ENCODE peak calls at places on chromosomes 5 and 9, in eight cellular contexts. One of them, this sample, is unnamed.

GRCh38 chr5:6827815-6828214 is 114.6 kb downstream of the TENT4A start:
- DNase-seq in amniotic stem cell: no peak
- DNase-seq in AG08396: no peak
- DNase-seq in activated effector memory CD4-positive, alpha-beta T cell treated with Interleukin-2 at 50 U/mL for 16 hours: peak
- DNase-seq in cerebellar nuclear complex: no peak
- DNase-seq in left ventricle myocardium inferior: no peak
- DNase-seq in activated CD4-positive, CD25-positive, alpha-beta regulatory T cell: no peak
- DNase-seq in CD8-positive, alpha-beta T cell: no peak
- DNase-seq in this sample: peak

GRCh38 chr5:131109540-131110255 is 55.4 kb downstream of the HINT1 start:
- DNase-seq in CD8-positive, alpha-beta T cell: peak
- DNase-seq in activated effector memory CD4-positive, alpha-beta T cell treated with Interleukin-2 at 50 U/mL for 16 hours: no peak
- DNase-seq in AG08396: peak
- DNase-seq in activated CD4-positive, CD25-positive, alpha-beta regulatory T cell: peak
- DNase-seq in left ventricle myocardium inferior: no peak
- DNase-seq in cerebellar nuclear complex: no peak
- DNase-seq in amniotic stem cell: peak
- DNase-seq in this sample: peak

GRCh38 chr9:132412089-132412488 is 2.1 kb downstream of the CFAP77 start:
- DNase-seq in left ventricle myocardium inferior: no peak
- DNase-seq in CD8-positive, alpha-beta T cell: no peak
- DNase-seq in amniotic stem cell: no peak
- DNase-seq in activated effector memory CD4-positive, alpha-beta T cell treated with Interleukin-2 at 50 U/mL for 16 hours: no peak
- DNase-seq in AG08396: peak
- DNase-seq in activated CD4-positive, CD25-positive, alpha-beta regulatory T cell: no peak
- DNase-seq in cerebellar nuclear complex: no peak
- DNase-seq in this sample: no peak

GRCh38 chr9:121169094-121169601 is 32.5 kb downstream of the RAB14 start:
- DNase-seq in activated CD4-positive, CD25-positive, alpha-beta regulatory T cell: no peak
- DNase-seq in activated effector memory CD4-positive, alpha-beta T cell treated with Interleukin-2 at 50 U/mL for 16 hours: no peak
- DNase-seq in amniotic stem cell: no peak
- DNase-seq in AG08396: peak
- DNase-seq in cerebellar nuclear complex: no peak
- DNase-seq in CD8-positive, alpha-beta T cell: no peak
- DNase-seq in left ventricle myocardium inferior: no peak
- DNase-seq in this sample: no peak

GRCh38 chr5:132812949-132813598 is at the start of gene SOWAHA:
- DNase-seq in CD8-positive, alpha-beta T cell: no peak
- DNase-seq in amniotic stem cell: no peak
- DNase-seq in activated CD4-positive, CD25-positive, alpha-beta regulatory T cell: no peak
- DNase-seq in cerebellar nuclear complex: peak
- DNase-seq in AG08396: no peak
- DNase-seq in left ventricle myocardium inferior: no peak
- DNase-seq in activated effector memory CD4-positive, alpha-beta T cell treated with Interleukin-2 at 50 U/mL for 16 hours: no peak
- DNase-seq in this sample: peak

GRCh38 chr5:13957032-13957645 is 12.7 kb upstream of the DNAH5 start:
- DNase-seq in AG08396: peak
- DNase-seq in CD8-positive, alpha-beta T cell: no peak
- DNase-seq in activated effector memory CD4-positive, alpha-beta T cell treated with Interleukin-2 at 50 U/mL for 16 hours: no peak
- DNase-seq in amniotic stem cell: peak
- DNase-seq in cerebellar nuclear complex: peak
- DNase-seq in activated CD4-positive, CD25-positive, alpha-beta regulatory T cell: no peak
- DNase-seq in left ventricle myocardium inferior: no peak
- DNase-seq in this sample: peak

GRCh38 chr5:132221781-132222648 is 5.6 kb downstream of the P4HA2 start:
- DNase-seq in left ventricle myocardium inferior: peak
- DNase-seq in activated effector memory CD4-positive, alpha-beta T cell treated with Interleukin-2 at 50 U/mL for 16 hours: no peak
- DNase-seq in CD8-positive, alpha-beta T cell: no peak
- DNase-seq in AG08396: peak
- DNase-seq in activated CD4-positive, CD25-positive, alpha-beta regulatory T cell: no peak
- DNase-seq in cerebellar nuclear complex: no peak
- DNase-seq in amniotic stem cell: no peak
- DNase-seq in this sample: no peak

GRCh38 chr9:105359899-105360298 is 87.9 kb upstream of the FSD1L start:
- DNase-seq in amniotic stem cell: no peak
- DNase-seq in left ventricle myocardium inferior: no peak
- DNase-seq in cerebellar nuclear complex: no peak
- DNase-seq in CD8-positive, alpha-beta T cell: no peak
- DNase-seq in activated CD4-positive, CD25-positive, alpha-beta regulatory T cell: no peak
- DNase-seq in activated effector memory CD4-positive, alpha-beta T cell treated with Interleukin-2 at 50 U/mL for 16 hours: no peak
- DNase-seq in AG08396: peak
- DNase-seq in this sample: no peak

GRCh38 chr5:82351754-82352145 is 73.6 kb upstream of the RPS23 start:
- DNase-seq in activated effector memory CD4-positive, alpha-beta T cell treated with Interleukin-2 at 50 U/mL for 16 hours: no peak
- DNase-seq in AG08396: peak
- DNase-seq in cerebellar nuclear complex: peak
- DNase-seq in CD8-positive, alpha-beta T cell: no peak
- DNase-seq in left ventricle myocardium inferior: no peak
- DNase-seq in activated CD4-positive, CD25-positive, alpha-beta regulatory T cell: no peak
- DNase-seq in amniotic stem cell: no peak
- DNase-seq in this sample: peak

GRCh38 chr5:385321-385720 is 57.7 kb upstream of the EXOC3 start:
- DNase-seq in amniotic stem cell: no peak
- DNase-seq in cerebellar nuclear complex: no peak
- DNase-seq in activated effector memory CD4-positive, alpha-beta T cell treated with Interleukin-2 at 50 U/mL for 16 hours: no peak
- DNase-seq in left ventricle myocardium inferior: no peak
- DNase-seq in activated CD4-positive, CD25-positive, alpha-beta regulatory T cell: no peak
- DNase-seq in AG08396: no peak
- DNase-seq in CD8-positive, alpha-beta T cell: no peak
- DNase-seq in this sample: no peak

This sample was measured in small intestine.